ENCODE peak calls at places on chromosomes 7 and 10, in six cellular contexts. I is OCI-LY7; D is IMR-90; E is A673; Z is effector memory CD4-positive, alpha-beta T cell; C is mammary epithelial cell. F is an unnamed sample. For H3K4me1, the result is how much of the 10 kb centered on the place peaks cover.

GRCh38 chr7:4189151-4189570 is 492.9 kb upstream of the FOXK1 start:
- DNase-seq in Z (no peak), C (peak), D (peak), E (peak), I (no peak), F (no peak)

GRCh38 chr7:39888171-39888853 is 61.7 kb upstream of the CDK13 start:
- DNase-seq in E (no peak), Z (no peak), D (no peak), C (no peak), I (no peak), F (no peak)

GRCh38 chr10:76582536-76582935 is 1055.1 kb downstream of the KCNMA1 start:
- DNase-seq in C (no peak), Z (no peak), E (no peak), D (peak), I (no peak), F (no peak)

GRCh38 chr10:119449760-119450461 is 92.6 kb downstream of the RGS10 start:
- DNase-seq in D (peak), C (peak), E (peak), I (peak), Z (no peak), F (no peak)

GRCh38 chr10:14173706-14174594 is 156.8 kb downstream of the FRMD4A start:
- DNase-seq in D (peak), Z (no peak), E (peak), I (no peak), C (peak), F (peak)

GRCh38 chr7:92634125-92634710 is 44.0 kb upstream of the FAM133B start:
- DNase-seq in D (no peak), Z (no peak), C (no peak), I (no peak), E (peak), F (no peak)

GRCh38 chr7:141208539-141208938 is 134.7 kb downstream of the TMEM178B start:
- DNase-seq in D (no peak), I (no peak), C (peak), E (no peak), Z (no peak), F (no peak)

GRCh38 chr10:48606530-48607355 is 1.9 kb upstream of the ARHGAP22 start:
- DNase-seq in D (peak), E (no peak), C (peak), I (no peak), Z (no peak), F (peak)

GRCh38 chr10:90857635-90858488 is at the start of gene HTR7:
- DNase-seq in Z (peak), E (peak), C (peak), I (peak), D (peak), F (peak)

GRCh38 chr7:121187222-121187621 is 141.6 kb upstream of the WNT16 start:
- DNase-seq in Z (no peak), E (no peak), D (no peak), C (no peak), I (no peak), F (no peak)

GRCh38 chr10:79393924-79394610 is 46.8 kb downstream of the PPIF start:
- DNase-seq in D (no peak), E (no peak), C (no peak), I (no peak), Z (no peak), F (no peak)

GRCh38 chr7:50749908-50750307 is 32.8 kb downstream of the GRB10 start:
- DNase-seq in E (no peak), I (no peak), Z (no peak), D (no peak), C (no peak), F (no peak)

GRCh38 chr7:22591271-22591670 is 91.3 kb upstream of the STEAP1B start:
- DNase-seq in Z (no peak), C (peak), I (no peak), E (no peak), D (no peak), F (no peak)

GRCh38 chr10:2978111-2978510 is 89.2 kb upstream of the PFKP start:
- DNase-seq in E (peak), I (peak), Z (no peak), C (peak), D (peak), F (no peak)

GRCh38 chr7:80088705-80089104 is 45.9 kb upstream of the GNAI1 start:
- DNase-seq in C (peak), I (no peak), Z (no peak), E (peak), D (peak), F (peak)
- H3K4me3 ChIP-seq in C (no peak), I (no peak), Z (no peak), E (no peak), D (no peak), F (no peak)

GRCh38 chr7:25617219-25617618 is 388.9 kb upstream of the NPVF start:
- DNase-seq in C (no peak), D (no peak), E (no peak), I (no peak), Z (no peak), F (no peak)
- H3K27ac ChIP-seq in C (no peak), D (no peak), E (no peak), I (no peak), Z (no peak), F (no peak)

GRCh38 chr7:30721211-30721610 is 30.7 kb upstream of the INMT start:
- DNase-seq in E (no peak), Z (no peak), C (no peak), D (no peak), I (no peak), F (no peak)

GRCh38 chr7:30726296-30727006 is 25.5 kb upstream of the INMT start:
- DNase-seq in C (no peak), Z (peak), I (peak), E (no peak), D (no peak), F (no peak)

GRCh38 chr7:30727061-30727945 is 24.6 kb upstream of the INMT start:
- DNase-seq in E (no peak), Z (peak), C (no peak), I (peak), D (peak), F (no peak)

GRCh38 chr7:30723776-30724175 is 28.2 kb upstream of the INMT start:
- DNase-seq in C (no peak), E (no peak), I (no peak), D (no peak), Z (no peak), F (no peak)

GRCh38 chr7:30722671-30723070 is 29.3 kb upstream of the INMT start:
- DNase-seq in C (no peak), I (no peak), E (no peak), D (no peak), Z (no peak), F (no peak)
- H3K4me1 ChIP-seq in C (under half), I (under half), E (under half), D (under half), Z (under half), F (under half)

GRCh38 chr10:1577371-1577770 is 160.0 kb downstream of the ADARB2 start:
- DNase-seq in C (no peak), Z (no peak), E (no peak), I (no peak), D (no peak), F (no peak)

GRCh38 chr10:1578392-1579140 is 158.8 kb downstream of the ADARB2 start:
- DNase-seq in C (no peak), I (no peak), D (no peak), Z (no peak), E (no peak), F (no peak)

GRCh38 chr10:1579141-1579491 is 158.2 kb downstream of the ADARB2 start:
- DNase-seq in E (no peak), D (no peak), Z (no peak), I (no peak), C (no peak), F (no peak)

GRCh38 chr10:1576467-1577259 is 160.7 kb downstream of the ADARB2 start:
- DNase-seq in Z (no peak), E (no peak), C (no peak), D (no peak), I (peak), F (no peak)

DNA sequence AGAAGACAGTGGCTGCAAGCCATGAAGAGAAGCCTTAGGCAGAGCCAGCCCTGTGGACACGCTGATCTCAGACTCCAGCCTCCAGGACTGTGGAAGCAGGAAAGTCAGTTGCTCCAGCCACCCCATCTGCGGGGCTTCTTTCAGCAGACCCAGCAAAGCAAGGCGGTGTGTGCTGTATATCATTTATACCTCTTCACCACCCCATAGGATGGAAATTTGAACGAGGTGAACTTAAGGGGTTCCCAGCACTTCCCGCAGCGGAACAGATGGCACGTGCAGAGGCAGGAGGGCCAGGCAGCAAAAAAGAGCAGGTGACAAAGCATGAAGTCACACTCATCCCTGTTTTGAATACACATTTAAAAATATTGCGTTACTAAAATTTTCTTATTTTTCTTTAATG is 159.4 kb downstream of the ADARB2 start:
- DNase-seq in I (no peak), C (no peak), Z (no peak), E (no peak), D (no peak), F (no peak)
- H3K4me3 ChIP-seq in I (no peak), C (no peak), Z (no peak), E (no peak), D (no peak), F (no peak)

GRCh38 chr7:99272476-99273045 is at the start of gene MYH16:
- DNase-seq in E (no peak), C (peak), D (peak), Z (no peak), I (no peak), F (no peak)
- H3K27ac ChIP-seq in E (no peak), C (peak), D (no peak), Z (no peak), I (no peak), F (no peak)

F was measured in SJCRH30.